ENCODE peak calls at places on chromosomes 11 and 22, in four cellular contexts. Z is IMR-90, B is HepG2, Y is SK-N-SH. S is an unnamed sample.

GRCh38 chr11:68074584-68075352 is 35.9 kb downstream of the TCIRG1 start:
- DNase-seq in Z (no peak), Y (no peak), B (no peak), S (no peak)

GRCh38 chr22:41684194-41684593 is 4.5 kb downstream of the SNU13 start:
- DNase-seq in Z (no peak), B (no peak), Y (no peak), S (no peak)

GRCh38 chr11:12066056-12066798 is 44.2 kb upstream of the MICAL2 start:
- DNase-seq in Y (no peak), B (peak), Z (peak), S (peak)

GRCh38 chr11:41245184-41245583 is 214.3 kb downstream of the LRRC4C start:
- DNase-seq in Y (no peak), B (no peak), Z (no peak), S (no peak)

GRCh38 chr11:134849833-134850232 is 437.8 kb upstream of the B3GAT1 start:
- DNase-seq in B (no peak), Y (no peak), Z (no peak), S (no peak)

GRCh38 chr11:59283825-59284772 is 71.4 kb upstream of the MPEG1 start:
- DNase-seq in Z (peak), Y (no peak), B (peak), S (peak)

GRCh38 chr11:60195923-60196368 is 13.1 kb upstream of the MS4A6A start:
- DNase-seq in Y (no peak), B (no peak), Z (no peak), S (peak)

GRCh38 chr11:128848815-128849455 is 18.2 kb downstream of the KCNJ1 start:
- DNase-seq in Y (peak), B (peak), Z (peak), S (peak)

GRCh38 chr11:8231979-8232378 is 31.7 kb downstream of the LMO1 start:
- DNase-seq in B (no peak), Y (peak), Z (no peak), S (no peak)

GRCh38 chr22:37529652-37530345 is 10.6 kb upstream of the CARD10 start:
- DNase-seq in B (no peak), Z (no peak), Y (peak), S (no peak)

GRCh38 chr11:78101073-78101472 is 21.4 kb upstream of the NDUFC2 start:
- DNase-seq in Y (no peak), Z (peak), B (peak), S (no peak)

GRCh38 chr11:95596011-95596489 is 193.5 kb downstream of the FAM76B start:
- DNase-seq in B (no peak), Z (peak), Y (peak), S (peak)

GRCh38 chr11:69486056-69486772 is 4.8 kb downstream of the LINC01488 start:
- DNase-seq in Z (no peak), Y (no peak), B (no peak), S (no peak)

GRCh38 chr11:134530826-134531225 is 118.8 kb upstream of the B3GAT1 start:
- DNase-seq in Z (no peak), B (no peak), Y (no peak), S (no peak)

GRCh38 chr11:61172353-61172752 is 11.1 kb upstream of the VPS37C start:
- DNase-seq in Z (no peak), B (no peak), Y (no peak), S (no peak)

GRCh38 chr11:92880391-92880790 is 89.1 kb upstream of the MTNR1B start:
- DNase-seq in Y (no peak), Z (no peak), B (no peak), S (no peak)

GRCh38 chr11:121894581-121894980 is 221.4 kb downstream of the BLID start:
- DNase-seq in Z (peak), B (no peak), Y (no peak), S (no peak)

GRCh38 chr11:46381836-46382643 is 571 bp downstream of the MDK start:
- DNase-seq in Y (peak), Z (no peak), B (no peak), S (peak)

GRCh38 chr11:107951105-107951504 is 22.9 kb downstream of the RAB39A start:
- DNase-seq in Z (no peak), Y (peak), B (no peak), S (no peak)

GRCh38 chr11:8059571-8060011 is 21.4 kb upstream of the TUB start:
- DNase-seq in Z (no peak), B (no peak), Y (no peak), S (no peak)

GRCh38 chr11:84384637-84385227 is 1098.6 kb upstream of the CCDC90B start:
- DNase-seq in B (peak), Z (peak), Y (peak), S (peak)

GRCh38 chr22:31244044-31244942 is 32.2 kb downstream of the LIMK2 start:
- DNase-seq in Y (peak), Z (peak), B (peak), S (no peak)

GRCh38 chr11:11668293-11668692 is 46.5 kb upstream of the GALNT18 start:
- DNase-seq in Y (peak), B (no peak), Z (no peak), S (no peak)

GRCh38 chr11:74269161-74269809 is 42.2 kb downstream of the P4HA3 start:
- DNase-seq in Y (no peak), B (no peak), Z (peak), S (no peak)

GRCh38 chr11:57667065-57667714 is 724 bp upstream of the ZDHHC5 start:
- DNase-seq in Y (peak), Z (peak), B (peak), S (peak)

GRCh38 chr11:63532799-63533475 is 3.7 kb upstream of the PLAAT4 start:
- DNase-seq in Z (no peak), Y (no peak), B (no peak), S (no peak)

GRCh38 chr11:66388746-66389386 is 17.3 kb upstream of the SLC29A2 start:
- DNase-seq in B (peak), Y (peak), Z (peak), S (peak)

GRCh38 chr11:16778876-16779275 is 40.4 kb downstream of the C11orf58 start:
- DNase-seq in Z (no peak), Y (peak), B (no peak), S (no peak)

GRCh38 chr11:3990406-3990805 is 104.2 kb upstream of the RRM1 start:
- DNase-seq in Z (no peak), B (no peak), Y (no peak), S (no peak)

GRCh38 chr11:11640996-11641395 is 19.2 kb upstream of the GALNT18 start:
- DNase-seq in Y (no peak), Z (no peak), B (no peak), S (no peak)

GRCh38 chr22:42937164-42937854 is 77.6 kb downstream of the PACSIN2 start:
- DNase-seq in Y (no peak), B (no peak), Z (peak), S (peak)

GRCh38 chr11:72781313-72782080 is 12.3 kb downstream of the STARD10 start:
- DNase-seq in Z (no peak), Y (peak), B (no peak), S (peak)

GRCh38 chr11:1304376-1304775 is 5.1 kb downstream of the TOLLIP start:
- DNase-seq in B (peak), Z (no peak), Y (no peak), S (peak)
- TF ChIP-seq MXI1 in B (peak), Z (no peak), Y (no peak), S (no peak)

GRCh38 chr11:120773501-120774031 is 250.3 kb upstream of the TBCEL start:
- DNase-seq in Z (no peak), Y (no peak), B (no peak), S (no peak)
- TF ChIP-seq MXI1 in Z (no peak), Y (no peak), B (no peak), S (no peak)

GRCh38 chr11:118175600-118176399 is 639 bp downstream of the SCN2B start:
- DNase-seq in Y (no peak), Z (no peak), B (no peak), S (no peak)

GRCh38 chr11:118176400-118177134 is at the start of gene SCN2B:
- DNase-seq in Z (peak), B (no peak), Y (peak), S (no peak)

GRCh38 chr11:118175031-118175531 is 1.4 kb downstream of the SCN2B start:
- DNase-seq in Y (no peak), B (peak), Z (peak), S (no peak)

DNA sequence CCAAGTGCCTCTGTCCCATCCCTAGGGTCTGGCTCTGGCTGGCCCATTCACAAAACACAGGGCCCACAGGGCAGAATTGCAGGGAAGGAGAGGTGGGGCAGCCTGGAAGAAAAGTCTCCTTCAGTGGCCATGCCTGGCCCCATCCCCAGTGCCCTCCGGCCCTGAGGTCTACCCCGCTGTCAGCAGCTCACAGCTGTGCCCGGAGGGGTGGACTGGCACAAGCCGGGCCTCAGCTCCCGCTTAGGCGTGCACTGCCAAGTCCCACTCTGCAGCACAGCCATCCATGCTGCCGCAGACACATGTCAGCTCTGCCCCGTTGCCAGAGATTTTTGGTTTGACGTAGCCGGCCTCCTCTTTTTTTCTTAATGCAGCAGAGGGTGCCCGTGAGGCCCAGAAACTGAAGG is 3.9 kb upstream of the SCN2B start:
- DNase-seq in B (peak), Y (peak), Z (no peak), S (no peak)
- TF ChIP-seq MXI1 in B (no peak), Y (peak), Z (no peak), S (no peak)

DNA sequence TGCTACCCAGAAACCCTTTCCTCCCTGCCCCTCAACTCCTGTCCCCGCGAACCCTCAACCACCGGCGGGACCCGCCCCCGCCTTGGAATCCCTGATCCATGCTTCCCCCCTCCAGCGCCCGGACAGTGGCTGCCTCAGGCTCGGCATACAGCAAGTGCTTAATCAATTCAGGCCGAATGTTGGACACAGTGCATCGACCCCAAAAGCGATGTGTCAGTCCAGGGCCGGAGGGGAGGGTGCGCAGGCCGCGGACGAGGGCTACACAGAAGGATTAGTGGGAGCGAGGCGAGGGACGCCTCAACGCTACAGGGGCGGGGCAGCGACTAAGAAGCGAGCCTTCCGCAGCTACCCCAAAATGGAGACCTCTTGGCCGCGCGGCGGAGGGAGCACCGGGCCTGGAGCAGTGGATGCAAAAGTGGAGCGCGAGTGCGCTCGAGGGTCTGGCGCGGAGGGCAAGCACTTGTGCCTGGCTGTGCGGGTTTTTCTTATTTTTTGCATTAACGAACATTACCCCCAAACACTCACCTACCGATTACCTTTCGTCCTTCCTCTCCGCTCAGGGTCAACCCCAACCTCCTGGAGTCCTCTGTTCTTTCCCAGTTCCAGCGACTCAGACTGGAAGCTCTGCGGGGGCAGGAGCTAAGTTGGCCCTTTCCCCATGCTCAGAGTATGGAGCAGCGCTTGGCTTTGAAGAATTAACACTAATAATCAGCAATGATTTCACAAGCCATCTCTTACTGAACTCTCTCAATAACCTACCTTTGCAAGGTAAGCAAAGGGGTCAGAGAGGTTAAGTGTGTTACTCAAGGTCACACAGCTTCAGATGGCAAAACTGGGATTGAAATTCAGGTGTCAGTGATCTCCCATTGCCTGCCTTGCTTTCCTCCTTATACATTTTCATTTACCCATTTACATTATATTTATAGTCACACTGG is 30.1 kb upstream of the WNT11 start:
- DNase-seq in Y (peak), B (no peak), Z (peak), S (peak)
- TF ChIP-seq MXI1 in Y (no peak), B (no peak), Z (peak), S (no peak)

GRCh38 chr11:120121914-120122473 is 15.9 kb downstream of the TRIM29 start:
- DNase-seq in Y (no peak), Z (no peak), B (peak), S (no peak)
- TF ChIP-seq MXI1 in Y (no peak), Z (no peak), B (no peak), S (no peak)

DNA sequence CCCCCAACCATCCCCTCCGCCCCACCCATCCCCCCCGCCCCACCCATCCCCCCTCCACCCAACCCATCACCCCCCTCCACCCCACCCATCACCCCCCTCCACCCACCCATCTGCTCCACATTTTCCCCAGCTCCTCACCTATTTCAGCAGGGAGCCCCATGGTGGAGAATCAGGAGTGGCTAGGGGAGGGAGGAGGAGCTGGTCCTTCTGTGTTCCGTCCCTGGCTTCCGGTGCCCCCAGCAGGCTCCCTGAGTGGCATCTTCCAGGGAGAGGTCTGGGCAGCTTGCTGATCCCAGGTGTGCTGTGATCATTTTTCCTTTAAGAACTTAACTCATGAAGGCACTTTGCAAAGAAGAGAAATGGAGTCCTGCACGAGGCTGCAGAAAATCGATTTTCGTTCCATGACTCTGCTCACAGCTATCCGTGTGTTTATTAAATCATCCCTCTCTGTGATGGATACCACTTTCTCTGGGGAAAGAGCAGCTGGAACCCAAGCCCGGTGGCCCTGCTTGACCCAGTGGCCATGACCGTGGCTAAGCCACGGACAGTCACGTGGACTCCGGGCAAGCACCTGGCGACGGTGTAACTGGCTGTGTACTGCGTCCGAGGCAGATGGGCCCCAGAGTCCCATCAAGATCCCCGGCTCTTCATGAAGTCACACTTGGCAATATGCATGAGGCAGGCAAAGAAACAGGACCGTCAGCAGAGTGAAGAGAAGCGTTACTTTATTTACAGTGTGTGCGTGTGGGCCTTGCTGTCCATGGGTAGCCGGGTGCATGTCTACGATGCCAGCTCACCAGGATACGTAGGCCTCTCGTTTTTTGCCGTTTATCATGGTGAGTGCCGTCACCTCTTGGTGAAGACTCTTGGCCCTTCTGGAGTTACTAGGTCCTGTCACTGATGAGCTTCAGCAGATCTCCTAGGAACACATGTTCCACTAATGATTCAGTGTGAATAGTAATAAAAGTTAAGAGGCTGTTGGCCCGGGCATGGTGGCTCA is 366.1 kb downstream of the TBC1D22A start:
- DNase-seq in Y (no peak), B (no peak), Z (no peak), S (no peak)
- TF ChIP-seq MXI1 in Y (no peak), B (no peak), Z (no peak), S (no peak)

GRCh38 chr11:130813638-130814037 is 102.6 kb downstream of the SNX19 start:
- DNase-seq in Y (no peak), Z (no peak), B (no peak), S (no peak)

GRCh38 chr11:130815921-130816320 is 100.4 kb downstream of the SNX19 start:
- DNase-seq in Z (no peak), Y (no peak), B (no peak), S (no peak)

GRCh38 chr11:130814440-130815073 is 101.7 kb downstream of the SNX19 start:
- DNase-seq in B (no peak), Y (peak), Z (no peak), S (no peak)

GRCh38 chr11:130815074-130815802 is 101.0 kb downstream of the SNX19 start:
- DNase-seq in Y (no peak), B (no peak), Z (no peak), S (no peak)

GRCh38 chr11:130813196-130813595 is 103.1 kb downstream of the SNX19 start:
- DNase-seq in B (no peak), Z (no peak), Y (no peak), S (no peak)
- TF ChIP-seq MXI1 in B (no peak), Z (no peak), Y (no peak), S (no peak)